ENCODE peak calls at places on chromosomes 6 and 20, in five cellular contexts. One of them, this sample, is unnamed.

GRCh38 chr20:46128310-46129151 is 10.4 kb downstream of the CD40 start:
- DNase-seq in PC-3: no peak
- DNase-seq in lung: no peak
- DNase-seq in GM23338: peak
- DNase-seq in breast epithelium: peak
- DNase-seq in this sample: no peak

GRCh38 chr20:14220986-14221385 is 116.4 kb downstream of the FLRT3 start:
- DNase-seq in breast epithelium: no peak
- DNase-seq in lung: no peak
- DNase-seq in GM23338: no peak
- DNase-seq in PC-3: no peak
- DNase-seq in this sample: no peak

GRCh38 chr6:112877134-112878100 is 530.3 kb downstream of the RFPL4B start:
- DNase-seq in breast epithelium: no peak
- DNase-seq in PC-3: peak
- DNase-seq in lung: no peak
- DNase-seq in GM23338: peak
- DNase-seq in this sample: no peak

GRCh38 chr20:13822459-13822858 is 37.6 kb downstream of the NDUFAF5 start:
- DNase-seq in breast epithelium: no peak
- DNase-seq in GM23338: peak
- DNase-seq in PC-3: no peak
- DNase-seq in lung: no peak
- DNase-seq in this sample: no peak

GRCh38 chr6:74735304-74735703 is 470.5 kb downstream of the COL12A1 start:
- DNase-seq in lung: no peak
- DNase-seq in breast epithelium: no peak
- DNase-seq in PC-3: peak
- DNase-seq in GM23338: no peak
- DNase-seq in this sample: no peak

GRCh38 chr6:107545761-107546160 is 55.8 kb downstream of the SOBP start:
- DNase-seq in breast epithelium: no peak
- DNase-seq in lung: no peak
- DNase-seq in PC-3: peak
- DNase-seq in GM23338: no peak
- DNase-seq in this sample: no peak

GRCh38 chr6:32796848-32797776 is 19.7 kb downstream of the HLA-DOB start:
- DNase-seq in lung: peak
- DNase-seq in breast epithelium: peak
- DNase-seq in PC-3: peak
- DNase-seq in GM23338: peak
- DNase-seq in this sample: peak

GRCh38 chr6:135202821-135203220 is 21.7 kb downstream of the MYB start:
- DNase-seq in GM23338: no peak
- DNase-seq in PC-3: no peak
- DNase-seq in lung: no peak
- DNase-seq in breast epithelium: no peak
- DNase-seq in this sample: no peak

GRCh38 chr6:130457605-130458004 is 91.8 kb downstream of the TMEM200A start:
- DNase-seq in PC-3: no peak
- DNase-seq in lung: no peak
- DNase-seq in breast epithelium: no peak
- DNase-seq in GM23338: peak
- DNase-seq in this sample: no peak

GRCh38 chr20:4956200-4956810 is 45.0 kb downstream of the SLC23A2 start:
- DNase-seq in breast epithelium: no peak
- DNase-seq in PC-3: peak
- DNase-seq in lung: no peak
- DNase-seq in GM23338: peak
- DNase-seq in this sample: no peak

GRCh38 chr6:49001856-49002255 is 461.2 kb downstream of the MMUT start:
- DNase-seq in GM23338: no peak
- DNase-seq in breast epithelium: no peak
- DNase-seq in lung: no peak
- DNase-seq in PC-3: peak
- DNase-seq in this sample: no peak

GRCh38 chr20:33119725-33120720 is 40.6 kb downstream of the BPIFB4 start:
- DNase-seq in GM23338: no peak
- DNase-seq in lung: no peak
- DNase-seq in PC-3: peak
- DNase-seq in breast epithelium: no peak
- DNase-seq in this sample: no peak

GRCh38 chr6:79084693-79085092 is 6.6 kb upstream of the PHIP start:
- DNase-seq in lung: no peak
- DNase-seq in breast epithelium: no peak
- DNase-seq in PC-3: no peak
- DNase-seq in GM23338: no peak
- DNase-seq in this sample: no peak

GRCh38 chr6:116971959-116972358 is 94.9 kb downstream of the RFX6 start:
- DNase-seq in PC-3: peak
- DNase-seq in GM23338: peak
- DNase-seq in lung: no peak
- DNase-seq in breast epithelium: no peak
- DNase-seq in this sample: no peak

GRCh38 chr20:51258582-51259175 is 235.8 kb upstream of the KCNG1 start:
- DNase-seq in GM23338: no peak
- DNase-seq in lung: no peak
- DNase-seq in breast epithelium: no peak
- DNase-seq in PC-3: peak
- DNase-seq in this sample: no peak

GRCh38 chr6:145887969-145888368 is 73.4 kb upstream of the FBXO30 start:
- DNase-seq in lung: no peak
- DNase-seq in GM23338: peak
- DNase-seq in PC-3: peak
- DNase-seq in breast epithelium: no peak
- DNase-seq in this sample: no peak

GRCh38 chr20:2103454-2104153 is 2.0 kb downstream of the STK35 start:
- DNase-seq in breast epithelium: no peak
- DNase-seq in GM23338: peak
- DNase-seq in PC-3: no peak
- DNase-seq in lung: no peak
- DNase-seq in this sample: no peak

GRCh38 chr6:117309069-117309468 is 43.7 kb downstream of the VGLL2 start:
- DNase-seq in breast epithelium: no peak
- DNase-seq in GM23338: no peak
- DNase-seq in lung: no peak
- DNase-seq in PC-3: no peak
- DNase-seq in this sample: no peak

GRCh38 chr6:155084431-155085123 is 89.5 kb downstream of the TIAM2 start:
- DNase-seq in lung: no peak
- DNase-seq in GM23338: no peak
- DNase-seq in breast epithelium: no peak
- DNase-seq in PC-3: peak
- DNase-seq in this sample: no peak

GRCh38 chr6:159380104-159380503 is 210.9 kb downstream of the FNDC1 start:
- DNase-seq in GM23338: no peak
- DNase-seq in lung: no peak
- DNase-seq in PC-3: no peak
- DNase-seq in breast epithelium: no peak
- DNase-seq in this sample: no peak

GRCh38 chr6:168103036-168103830 is 24.2 kb upstream of the FRMD1 start:
- DNase-seq in breast epithelium: no peak
- DNase-seq in PC-3: no peak
- DNase-seq in lung: no peak
- DNase-seq in GM23338: no peak
- DNase-seq in this sample: no peak

GRCh38 chr20:1014471-1014870 is 12.4 kb upstream of the RSPO4 start:
- DNase-seq in GM23338: no peak
- DNase-seq in lung: no peak
- DNase-seq in PC-3: no peak
- DNase-seq in breast epithelium: no peak
- DNase-seq in this sample: no peak

GRCh38 chr6:166786704-166787293 is 159.7 kb upstream of the RPS6KA2 start:
- DNase-seq in GM23338: peak
- DNase-seq in lung: peak
- DNase-seq in PC-3: peak
- DNase-seq in breast epithelium: no peak
- DNase-seq in this sample: no peak

GRCh38 chr6:14108571-14109410 is 8.8 kb upstream of the CD83 start:
- DNase-seq in GM23338: no peak
- DNase-seq in lung: peak
- DNase-seq in breast epithelium: no peak
- DNase-seq in PC-3: no peak
- DNase-seq in this sample: peak

GRCh38 chr6:55069132-55069781 is 105.1 kb upstream of the HCRTR2 start:
- DNase-seq in breast epithelium: no peak
- DNase-seq in GM23338: peak
- DNase-seq in lung: no peak
- DNase-seq in PC-3: peak
- DNase-seq in this sample: no peak

GRCh38 chr6:139164001-139164400 is 29.1 kb downstream of the HECA start:
- DNase-seq in PC-3: no peak
- DNase-seq in breast epithelium: no peak
- DNase-seq in lung: no peak
- DNase-seq in GM23338: peak
- DNase-seq in this sample: no peak

GRCh38 chr6:90146024-90146423 is 150.6 kb downstream of the BACH2 start:
- DNase-seq in breast epithelium: no peak
- DNase-seq in GM23338: no peak
- DNase-seq in PC-3: no peak
- DNase-seq in lung: no peak
- DNase-seq in this sample: no peak

GRCh38 chr6:307065-307814 is 15.0 kb downstream of the DUSP22 start:
- DNase-seq in GM23338: no peak
- DNase-seq in breast epithelium: no peak
- DNase-seq in lung: no peak
- DNase-seq in PC-3: no peak
- DNase-seq in this sample: no peak

GRCh38 chr20:50710492-50711063 is 19.2 kb upstream of the RIPOR3 start:
- DNase-seq in lung: no peak
- DNase-seq in PC-3: peak
- DNase-seq in breast epithelium: no peak
- DNase-seq in GM23338: no peak
- DNase-seq in this sample: no peak

GRCh38 chr20:18567739-18568091 is 483 bp downstream of the SMIM26 start:
- DNase-seq in breast epithelium: no peak
- DNase-seq in PC-3: no peak
- DNase-seq in lung: no peak
- DNase-seq in GM23338: no peak
- DNase-seq in this sample: no peak

GRCh38 chr6:91135406-91135805 is 548.5 kb upstream of the MAP3K7 start:
- DNase-seq in PC-3: no peak
- DNase-seq in breast epithelium: no peak
- DNase-seq in lung: no peak
- DNase-seq in GM23338: no peak
- DNase-seq in this sample: peak

GRCh38 chr6:148112851-148113319 is 229.8 kb upstream of the SASH1 start:
- DNase-seq in GM23338: no peak
- DNase-seq in lung: no peak
- DNase-seq in PC-3: peak
- DNase-seq in breast epithelium: no peak
- DNase-seq in this sample: peak

GRCh38 chr20:61510778-61511330 is 258.8 kb downstream of the CDH4 start:
- DNase-seq in lung: no peak
- DNase-seq in GM23338: no peak
- DNase-seq in breast epithelium: no peak
- DNase-seq in PC-3: no peak
- DNase-seq in this sample: no peak

GRCh38 chr20:52438326-52438963 is 246.9 kb upstream of the ZFP64 start:
- DNase-seq in lung: no peak
- DNase-seq in breast epithelium: no peak
- DNase-seq in GM23338: peak
- DNase-seq in PC-3: no peak
- DNase-seq in this sample: no peak

GRCh38 chr20:2798814-2799213 is 1.6 kb downstream of the CPXM1 start:
- DNase-seq in lung: no peak
- DNase-seq in PC-3: no peak
- DNase-seq in breast epithelium: no peak
- DNase-seq in GM23338: peak
- DNase-seq in this sample: no peak

GRCh38 chr6:68777956-68778355 is 142.9 kb downstream of the ADGRB3 start:
- DNase-seq in lung: no peak
- DNase-seq in PC-3: peak
- DNase-seq in breast epithelium: no peak
- DNase-seq in GM23338: no peak
- DNase-seq in this sample: no peak

GRCh38 chr20:50426865-50427739 is 83.1 kb upstream of the PTPN1 start:
- DNase-seq in lung: no peak
- DNase-seq in breast epithelium: no peak
- DNase-seq in PC-3: no peak
- DNase-seq in GM23338: no peak
- DNase-seq in this sample: no peak

GRCh38 chr20:50728486-50728980 is 2.8 kb upstream of the PARD6B start:
- DNase-seq in breast epithelium: no peak
- DNase-seq in PC-3: no peak
- DNase-seq in lung: no peak
- DNase-seq in GM23338: no peak
- DNase-seq in this sample: no peak

GRCh38 chr6:39223535-39223934 is 5.7 kb downstream of the KCNK5 start:
- DNase-seq in GM23338: no peak
- DNase-seq in PC-3: no peak
- DNase-seq in lung: no peak
- DNase-seq in breast epithelium: no peak
- DNase-seq in this sample: no peak
- H3K27ac ChIP-seq in GM23338: no peak
- H3K27ac ChIP-seq in PC-3: no peak
- H3K27ac ChIP-seq in lung: no peak
- H3K27ac ChIP-seq in breast epithelium: no peak
- H3K27ac ChIP-seq in this sample: no peak

GRCh38 chr6:52019092-52019491 is 68.3 kb downstream of the PKHD1 start:
- DNase-seq in lung: no peak
- DNase-seq in GM23338: no peak
- DNase-seq in PC-3: no peak
- DNase-seq in breast epithelium: no peak
- DNase-seq in this sample: no peak

GRCh38 chr6:52016918-52017748 is 70.3 kb downstream of the PKHD1 start:
- DNase-seq in lung: no peak
- DNase-seq in GM23338: peak
- DNase-seq in PC-3: no peak
- DNase-seq in breast epithelium: no peak
- DNase-seq in this sample: no peak

GRCh38 chr6:52020961-52021570 is 66.3 kb downstream of the PKHD1 start:
- DNase-seq in PC-3: peak
- DNase-seq in breast epithelium: no peak
- DNase-seq in lung: no peak
- DNase-seq in GM23338: peak
- DNase-seq in this sample: no peak

GRCh38 chr6:52022675-52023074 is 64.7 kb downstream of the PKHD1 start:
- DNase-seq in lung: no peak
- DNase-seq in PC-3: no peak
- DNase-seq in breast epithelium: no peak
- DNase-seq in GM23338: no peak
- DNase-seq in this sample: no peak

GRCh38 chr6:52019851-52020250 is 67.6 kb downstream of the PKHD1 start:
- DNase-seq in GM23338: no peak
- DNase-seq in PC-3: no peak
- DNase-seq in breast epithelium: no peak
- DNase-seq in lung: no peak
- DNase-seq in this sample: no peak
- H3K27ac ChIP-seq in GM23338: no peak
- H3K27ac ChIP-seq in PC-3: no peak
- H3K27ac ChIP-seq in breast epithelium: no peak
- H3K27ac ChIP-seq in lung: no peak
- H3K27ac ChIP-seq in this sample: no peak

GRCh38 chr20:62772994-62773858 is 23.0 kb upstream of the MRGBP start:
- DNase-seq in breast epithelium: no peak
- DNase-seq in PC-3: no peak
- DNase-seq in lung: no peak
- DNase-seq in GM23338: no peak
- DNase-seq in this sample: no peak
- H3K27ac ChIP-seq in breast epithelium: peak
- H3K27ac ChIP-seq in PC-3: no peak
- H3K27ac ChIP-seq in lung: no peak
- H3K27ac ChIP-seq in GM23338: peak
- H3K27ac ChIP-seq in this sample: no peak

GRCh38 chr20:57398901-57399535 is 7.8 kb downstream of the RBM38 start:
- DNase-seq in breast epithelium: no peak
- DNase-seq in lung: no peak
- DNase-seq in PC-3: no peak
- DNase-seq in GM23338: no peak
- DNase-seq in this sample: no peak
- H3K27ac ChIP-seq in breast epithelium: peak
- H3K27ac ChIP-seq in lung: peak
- H3K27ac ChIP-seq in PC-3: no peak
- H3K27ac ChIP-seq in GM23338: no peak
- H3K27ac ChIP-seq in this sample: no peak